ENCODE peak calls at places on chromosome 10, in six cellular contexts. One of them, this sample, is unnamed.

GRCh38 chr10:100751211-100751933 is 6.0 kb downstream of the PAX2 start:
- DNase-seq in sigmoid colon: peak; percentile 37
- DNase-seq in brain microvascular endothelial cell: no peak
- DNase-seq in PC-3: no peak
- DNase-seq in kidney epithelial cell: no peak
- DNase-seq in psoas muscle: no peak
- DNase-seq in this sample: no peak

GRCh38 chr10:63071145-63071544 is 62.0 kb upstream of the NRBF2 start:
- DNase-seq in sigmoid colon: no peak
- DNase-seq in brain microvascular endothelial cell: no peak
- DNase-seq in PC-3: peak; percentile 64
- DNase-seq in kidney epithelial cell: no peak
- DNase-seq in psoas muscle: no peak
- DNase-seq in this sample: no peak

GRCh38 chr10:4945706-4946348 is 17.4 kb upstream of the AKR1C1 start:
- DNase-seq in sigmoid colon: no peak
- DNase-seq in brain microvascular endothelial cell: no peak
- DNase-seq in PC-3: no peak
- DNase-seq in kidney epithelial cell: no peak
- DNase-seq in psoas muscle: no peak
- DNase-seq in this sample: no peak

GRCh38 chr10:95508730-95509129 is 52.4 kb downstream of the SORBS1 start:
- DNase-seq in sigmoid colon: no peak
- DNase-seq in brain microvascular endothelial cell: peak; percentile 18
- DNase-seq in PC-3: no peak
- DNase-seq in kidney epithelial cell: no peak
- DNase-seq in psoas muscle: no peak
- DNase-seq in this sample: peak; percentile 67

GRCh38 chr10:29859521-29860130 is 199.8 kb downstream of the JCAD start:
- DNase-seq in sigmoid colon: no peak
- DNase-seq in brain microvascular endothelial cell: no peak
- DNase-seq in PC-3: peak; percentile 81
- DNase-seq in kidney epithelial cell: no peak
- DNase-seq in psoas muscle: no peak
- DNase-seq in this sample: no peak

GRCh38 chr10:98555011-98555619 is 108.4 kb upstream of the HPS1 start:
- DNase-seq in sigmoid colon: no peak
- DNase-seq in brain microvascular endothelial cell: no peak
- DNase-seq in PC-3: no peak
- DNase-seq in kidney epithelial cell: no peak
- DNase-seq in psoas muscle: no peak
- DNase-seq in this sample: no peak

GRCh38 chr10:71268751-71269150 is 50.3 kb upstream of the SLC29A3 start:
- DNase-seq in sigmoid colon: no peak
- DNase-seq in brain microvascular endothelial cell: no peak
- DNase-seq in PC-3: no peak
- DNase-seq in kidney epithelial cell: no peak
- DNase-seq in psoas muscle: peak; percentile 91
- DNase-seq in this sample: no peak

GRCh38 chr10:48981310-48981907 is 41.8 kb upstream of the LRRC18 start:
- DNase-seq in sigmoid colon: no peak
- DNase-seq in brain microvascular endothelial cell: peak; percentile 23
- DNase-seq in PC-3: peak; percentile 76
- DNase-seq in kidney epithelial cell: no peak
- DNase-seq in psoas muscle: peak; percentile 76
- DNase-seq in this sample: peak; percentile 63

GRCh38 chr10:133143200-133143533 is 16.9 kb upstream of the KNDC1 start:
- DNase-seq in sigmoid colon: peak; percentile 56
- DNase-seq in brain microvascular endothelial cell: no peak
- DNase-seq in PC-3: no peak
- DNase-seq in kidney epithelial cell: no peak
- DNase-seq in psoas muscle: no peak
- DNase-seq in this sample: peak; percentile 5

GRCh38 chr10:59181668-59182067 is 5.2 kb downstream of the PHYHIPL start:
- DNase-seq in sigmoid colon: no peak
- DNase-seq in brain microvascular endothelial cell: peak; percentile 65
- DNase-seq in PC-3: peak; percentile 80
- DNase-seq in kidney epithelial cell: peak; percentile 34
- DNase-seq in psoas muscle: no peak
- DNase-seq in this sample: no peak

GRCh38 chr10:124641282-124642075 is 102.7 kb downstream of the FAM53B start:
- DNase-seq in sigmoid colon: peak; percentile 90
- DNase-seq in brain microvascular endothelial cell: peak; percentile 63
- DNase-seq in PC-3: no peak
- DNase-seq in kidney epithelial cell: no peak
- DNase-seq in psoas muscle: no peak
- DNase-seq in this sample: peak; percentile 70

GRCh38 chr10:101047268-101047667 is 14.5 kb upstream of the KAZALD1 start:
- DNase-seq in sigmoid colon: no peak
- DNase-seq in brain microvascular endothelial cell: no peak
- DNase-seq in PC-3: no peak
- DNase-seq in kidney epithelial cell: no peak
- DNase-seq in psoas muscle: no peak
- DNase-seq in this sample: no peak

GRCh38 chr10:58372630-58373445 is 12.4 kb upstream of the TFAM start:
- DNase-seq in sigmoid colon: no peak
- DNase-seq in brain microvascular endothelial cell: no peak
- DNase-seq in PC-3: no peak
- DNase-seq in kidney epithelial cell: no peak
- DNase-seq in psoas muscle: no peak
- DNase-seq in this sample: no peak

GRCh38 chr10:97843296-97843671 is 6.4 kb upstream of the GOLGA7B start:
- DNase-seq in sigmoid colon: no peak
- DNase-seq in brain microvascular endothelial cell: no peak
- DNase-seq in PC-3: peak; percentile 11
- DNase-seq in kidney epithelial cell: no peak
- DNase-seq in psoas muscle: no peak
- DNase-seq in this sample: no peak

GRCh38 chr10:134205-134742 is 981 bp upstream of the ZMYND11 start:
- DNase-seq in sigmoid colon: no peak
- DNase-seq in brain microvascular endothelial cell: no peak
- DNase-seq in PC-3: peak; percentile 10
- DNase-seq in kidney epithelial cell: no peak
- DNase-seq in psoas muscle: no peak
- DNase-seq in this sample: no peak

GRCh38 chr10:43226851-43227845 is 39.7 kb downstream of the RASGEF1A start:
- DNase-seq in sigmoid colon: peak; percentile 38
- DNase-seq in brain microvascular endothelial cell: no peak
- DNase-seq in PC-3: no peak
- DNase-seq in kidney epithelial cell: no peak
- DNase-seq in psoas muscle: peak; percentile 48
- DNase-seq in this sample: peak; percentile 5

GRCh38 chr10:120978589-120979252 is 127.6 kb downstream of the WDR11 start:
- DNase-seq in sigmoid colon: no peak
- DNase-seq in brain microvascular endothelial cell: no peak
- DNase-seq in PC-3: peak; percentile 70
- DNase-seq in kidney epithelial cell: peak; percentile 57
- DNase-seq in psoas muscle: no peak
- DNase-seq in this sample: peak; percentile 70

GRCh38 chr10:96998329-96998888 is 166.3 kb downstream of the LCOR start:
- DNase-seq in sigmoid colon: no peak
- DNase-seq in brain microvascular endothelial cell: peak; percentile 89
- DNase-seq in PC-3: peak; percentile 31
- DNase-seq in kidney epithelial cell: no peak
- DNase-seq in psoas muscle: no peak
- DNase-seq in this sample: no peak

GRCh38 chr10:69626826-69627225 is 3.2 kb upstream of the FAM241B start:
- DNase-seq in sigmoid colon: no peak
- DNase-seq in brain microvascular endothelial cell: no peak
- DNase-seq in PC-3: no peak
- DNase-seq in kidney epithelial cell: no peak
- DNase-seq in psoas muscle: no peak
- DNase-seq in this sample: no peak

GRCh38 chr10:69629897-69630650 is at the start of gene FAM241B:
- DNase-seq in sigmoid colon: peak; percentile 80
- DNase-seq in brain microvascular endothelial cell: no peak
- DNase-seq in PC-3: peak; percentile 91
- DNase-seq in kidney epithelial cell: no peak
- DNase-seq in psoas muscle: peak; percentile 79
- DNase-seq in this sample: peak; percentile 47

GRCh38 chr10:116254422-116255152 is 18.4 kb downstream of the GFRA1 start:
- DNase-seq in sigmoid colon: no peak
- DNase-seq in brain microvascular endothelial cell: no peak
- DNase-seq in PC-3: no peak
- DNase-seq in kidney epithelial cell: no peak
- DNase-seq in psoas muscle: no peak
- DNase-seq in this sample: no peak

GRCh38 chr10:124677291-124677690 is 66.9 kb downstream of the FAM53B start:
- DNase-seq in sigmoid colon: no peak
- DNase-seq in brain microvascular endothelial cell: no peak
- DNase-seq in PC-3: no peak
- DNase-seq in kidney epithelial cell: no peak
- DNase-seq in psoas muscle: peak; percentile 61
- DNase-seq in this sample: no peak

GRCh38 chr10:17344206-17344605 is 110.2 kb downstream of the ST8SIA6 start:
- DNase-seq in sigmoid colon: no peak
- DNase-seq in brain microvascular endothelial cell: no peak
- DNase-seq in PC-3: no peak
- DNase-seq in kidney epithelial cell: no peak
- DNase-seq in psoas muscle: no peak
- DNase-seq in this sample: no peak

GRCh38 chr10:1198453-1199344 is 142.5 kb downstream of the WDR37 start:
- DNase-seq in sigmoid colon: no peak
- DNase-seq in brain microvascular endothelial cell: no peak
- DNase-seq in PC-3: no peak
- DNase-seq in kidney epithelial cell: no peak
- DNase-seq in psoas muscle: no peak
- DNase-seq in this sample: no peak

GRCh38 chr10:107894521-107894920 is 730.0 kb upstream of the SORCS1 start:
- DNase-seq in sigmoid colon: no peak
- DNase-seq in brain microvascular endothelial cell: no peak
- DNase-seq in PC-3: no peak
- DNase-seq in kidney epithelial cell: no peak
- DNase-seq in psoas muscle: no peak
- DNase-seq in this sample: no peak

GRCh38 chr10:3805791-3806381 is 20.9 kb upstream of the KLF6 start:
- DNase-seq in sigmoid colon: peak; percentile 81
- DNase-seq in brain microvascular endothelial cell: peak; percentile 89
- DNase-seq in PC-3: peak; percentile 77
- DNase-seq in kidney epithelial cell: no peak
- DNase-seq in psoas muscle: peak; percentile 65
- DNase-seq in this sample: peak; percentile 70

GRCh38 chr10:130623680-130624271 is 487.6 kb downstream of the GLRX3 start:
- DNase-seq in sigmoid colon: no peak
- DNase-seq in brain microvascular endothelial cell: no peak
- DNase-seq in PC-3: no peak
- DNase-seq in kidney epithelial cell: no peak
- DNase-seq in psoas muscle: no peak
- DNase-seq in this sample: no peak

GRCh38 chr10:44552716-44553115 is 167.8 kb upstream of the CXCL12 start:
- DNase-seq in sigmoid colon: no peak
- DNase-seq in brain microvascular endothelial cell: no peak
- DNase-seq in PC-3: no peak
- DNase-seq in kidney epithelial cell: no peak
- DNase-seq in psoas muscle: no peak
- DNase-seq in this sample: no peak

GRCh38 chr10:48772059-48772458 is 87.4 kb downstream of the WDFY4 start:
- DNase-seq in sigmoid colon: no peak
- DNase-seq in brain microvascular endothelial cell: no peak
- DNase-seq in PC-3: no peak
- DNase-seq in kidney epithelial cell: no peak
- DNase-seq in psoas muscle: no peak
- DNase-seq in this sample: no peak

GRCh38 chr10:119221666-119222065 is 14.3 kb downstream of the GRK5 start:
- DNase-seq in sigmoid colon: no peak
- DNase-seq in brain microvascular endothelial cell: no peak
- DNase-seq in PC-3: no peak
- DNase-seq in kidney epithelial cell: no peak
- DNase-seq in psoas muscle: no peak
- DNase-seq in this sample: no peak

GRCh38 chr10:14518141-14518540 is 187.4 kb upstream of the FRMD4A start:
- DNase-seq in sigmoid colon: no peak
- DNase-seq in brain microvascular endothelial cell: no peak
- DNase-seq in PC-3: no peak
- DNase-seq in kidney epithelial cell: no peak
- DNase-seq in psoas muscle: no peak
- DNase-seq in this sample: no peak

GRCh38 chr10:35567951-35568350 is 37.2 kb upstream of the GJD4 start:
- DNase-seq in sigmoid colon: no peak
- DNase-seq in brain microvascular endothelial cell: no peak
- DNase-seq in PC-3: no peak
- DNase-seq in kidney epithelial cell: no peak
- DNase-seq in psoas muscle: no peak
- DNase-seq in this sample: no peak
- H3K36me3 ChIP-seq in sigmoid colon: peaks cover 27% of the 10 kb centered on the region
- H3K36me3 ChIP-seq in brain microvascular endothelial cell: peaks cover 8% of the 10 kb centered on the region
- H3K36me3 ChIP-seq in PC-3: peaks cover 39% of the 10 kb centered on the region
- H3K36me3 ChIP-seq in kidney epithelial cell: no peaks in the 10 kb centered on the region
- H3K36me3 ChIP-seq in psoas muscle: peaks cover 55% of the 10 kb centered on the region
- H3K36me3 ChIP-seq in this sample: no peaks in the 10 kb centered on the region

GRCh38 chr10:52314822-52315552 is 906 bp downstream of the DKK1 start:
- DNase-seq in sigmoid colon: no peak
- DNase-seq in brain microvascular endothelial cell: peak; percentile 56
- DNase-seq in PC-3: peak; percentile 80
- DNase-seq in kidney epithelial cell: no peak
- DNase-seq in psoas muscle: no peak
- DNase-seq in this sample: no peak
- H3K4me3 ChIP-seq in sigmoid colon: peak overlapping the region; percentile 52
- H3K4me3 ChIP-seq in brain microvascular endothelial cell: peak overlapping the region; percentile 81
- H3K4me3 ChIP-seq in PC-3: peak overlapping the region; percentile 76
- H3K4me3 ChIP-seq in kidney epithelial cell: peak overlapping the region; percentile 53
- H3K4me3 ChIP-seq in psoas muscle: peak overlapping the region; percentile 74
- H3K4me3 ChIP-seq in this sample: no peak overlapping the region

GRCh38 chr10:53209941-53210611 is 437.5 kb upstream of the MBL2 start:
- DNase-seq in sigmoid colon: no peak
- DNase-seq in brain microvascular endothelial cell: no peak
- DNase-seq in PC-3: peak; percentile 97
- DNase-seq in kidney epithelial cell: no peak
- DNase-seq in psoas muscle: no peak
- DNase-seq in this sample: no peak
- TF ChIP-seq CTCF in sigmoid colon: no peak
- TF ChIP-seq CTCF in brain microvascular endothelial cell: peak; percentile 15
- TF ChIP-seq CTCF in PC-3: peak; percentile 99
- TF ChIP-seq CTCF in kidney epithelial cell: peak; percentile 42
- TF ChIP-seq CTCF in psoas muscle: peak; percentile 5
- TF ChIP-seq CTCF in this sample: no peak

DNA sequence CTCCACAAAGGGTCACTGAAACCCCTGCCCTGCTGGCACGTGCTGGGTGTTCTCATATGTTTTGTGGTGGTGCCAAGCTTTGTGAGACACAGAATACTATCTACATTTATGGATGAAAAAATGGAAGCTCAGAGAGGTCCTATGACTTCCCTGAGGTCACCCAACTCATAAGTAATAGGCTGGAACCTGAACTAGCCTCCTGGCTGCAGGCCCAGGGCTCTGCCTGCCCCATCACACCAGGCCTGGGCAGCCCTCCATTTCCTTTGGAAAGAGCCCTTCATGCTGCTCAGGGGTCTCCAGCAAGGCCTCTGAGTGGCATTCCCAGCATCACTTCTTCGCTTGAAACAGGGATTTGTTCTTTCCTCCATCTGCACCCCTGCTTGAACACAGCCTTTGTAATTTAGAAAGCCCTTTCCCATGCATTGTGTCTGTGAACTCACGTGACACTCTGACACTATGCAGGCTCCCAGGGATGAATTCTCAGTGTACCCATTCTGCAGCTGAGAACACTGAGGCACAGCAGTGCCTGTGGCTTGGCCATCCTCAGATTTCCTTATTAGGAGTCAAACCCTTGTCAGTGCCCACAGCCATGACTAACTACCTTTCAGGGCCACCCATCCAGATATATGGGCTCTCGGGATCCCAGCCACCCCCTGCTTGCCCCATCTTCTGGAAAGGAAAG is 127.9 kb upstream of the PPIF start:
- DNase-seq in sigmoid colon: peak; percentile 88
- DNase-seq in brain microvascular endothelial cell: no peak
- DNase-seq in PC-3: no peak
- DNase-seq in kidney epithelial cell: no peak
- DNase-seq in psoas muscle: no peak
- DNase-seq in this sample: peak; percentile 64
- H3K36me3 ChIP-seq in sigmoid colon: peaks cover 29% of the 10 kb centered on the region
- H3K36me3 ChIP-seq in brain microvascular endothelial cell: peaks cover 39% of the 10 kb centered on the region
- H3K36me3 ChIP-seq in PC-3: peaks cover 39% of the 10 kb centered on the region
- H3K36me3 ChIP-seq in kidney epithelial cell: peaks cover 5% of the 10 kb centered on the region
- H3K36me3 ChIP-seq in psoas muscle: peaks cover 45% of the 10 kb centered on the region
- H3K36me3 ChIP-seq in this sample: no peaks in the 10 kb centered on the region